ENCODE peak calls at places on chromosomes 4 and X, in nine cellular contexts. R is brain microvascular endothelial cell; J is dorsolateral prefrontal cortex; V is GM12878; W is thyroid gland; D is IMR-90; O is MM.1S; X is suprapubic skin; K is effector memory CD4-positive, alpha-beta T cell. H is an unnamed sample.

GRCh38 chrX:2642146-2642545 is 48.9 kb upstream of the CD99 start:
- DNase-seq in R (no peak), J (no peak), V (no peak), W (no peak), D (no peak), O (no peak), X (no peak), K (no peak), H (no peak)

GRCh38 chrX:74450803-74451449 is 29.6 kb downstream of the SLC16A2 start:
- DNase-seq in R (peak; percentile 80), J (no peak), V (no peak), W (no peak), D (peak; percentile 94), O (no peak), X (no peak), K (no peak), H (no peak)

GRCh38 chrX:134933911-134934310 is 56.9 kb upstream of the SMIM10 start:
- DNase-seq in R (no peak), J (no peak), V (no peak), W (no peak), D (no peak), O (no peak), X (no peak), K (no peak), H (no peak)

GRCh38 chr4:8477095-8477635 is 36.6 kb downstream of the TRMT44 start:
- DNase-seq in R (no peak), J (no peak), V (no peak), W (no peak), D (no peak), O (no peak), X (no peak), K (no peak), H (no peak)

GRCh38 chr4:7034262-7035081 is 8.7 kb upstream of the TADA2B start:
- DNase-seq in R (peak; percentile 58), J (no peak), V (no peak), W (no peak), D (peak; percentile 67), O (no peak), X (no peak), K (no peak), H (no peak)

GRCh38 chr4:154559141-154559841 is 3.5 kb upstream of the FGB start:
- DNase-seq in R (peak; percentile 75), J (no peak), V (no peak), W (no peak), D (peak; percentile 65), O (peak; percentile 37), X (no peak), K (no peak), H (peak; percentile 41)

GRCh38 chrX:16666541-16666940 is 16.6 kb downstream of the S100G start:
- DNase-seq in R (peak; percentile 66), J (no peak), V (no peak), W (no peak), D (peak; percentile 61), O (no peak), X (no peak), K (no peak), H (no peak)

GRCh38 chr4:26821677-26822503 is 38.8 kb upstream of the STIM2 start:
- DNase-seq in R (no peak), J (no peak), V (no peak), W (no peak), D (peak; percentile 20), O (no peak), X (no peak), K (no peak), H (no peak)

GRCh38 chrX:2581296-2581695 is 80.5 kb upstream of the DHRSX start:
- DNase-seq in R (no peak), J (no peak), V (no peak), W (no peak), D (no peak), O (no peak), X (no peak), K (no peak), H (no peak)

GRCh38 chrX:40877869-40878268 is 142.5 kb upstream of the MED14 start:
- DNase-seq in R (no peak), J (no peak), V (no peak), W (no peak), D (peak; percentile 39), O (peak; percentile 20), X (no peak), K (no peak), H (peak; percentile 38)

GRCh38 chrX:124274438-124275166 is 57.9 kb upstream of the TEX13D start:
- DNase-seq in R (no peak), J (no peak), V (no peak), W (no peak), D (no peak), O (no peak), X (no peak), K (no peak), H (no peak)

GRCh38 chr4:115711575-115711974 is 598.2 kb upstream of the NDST4 start:
- DNase-seq in R (no peak), J (no peak), V (no peak), W (no peak), D (no peak), O (peak; percentile 10), X (no peak), K (no peak), H (no peak)

GRCh38 chr4:156516698-156517097 is 454.9 kb downstream of the PDGFC start:
- DNase-seq in R (no peak), J (no peak), V (no peak), W (no peak), D (peak; percentile 50), O (no peak), X (no peak), K (no peak), H (no peak)

GRCh38 chr4:147828361-147828760 is 96.5 kb downstream of the ARHGAP10 start:
- DNase-seq in R (no peak), J (no peak), V (no peak), W (no peak), D (peak; percentile 56), O (no peak), X (no peak), K (no peak), H (no peak)

GRCh38 chr4:128461300-128462103 is 173.9 kb upstream of the PGRMC2 start:
- DNase-seq in R (peak; percentile 91), J (no peak), V (no peak), W (peak; percentile 18), D (peak; percentile 88), O (no peak), X (no peak), K (no peak), H (no peak)

GRCh38 chr4:118154643-118155042 is 120.4 kb downstream of the NDST3 start:
- DNase-seq in R (peak; percentile 77), J (no peak), V (no peak), W (no peak), D (peak; percentile 63), O (no peak), X (no peak), K (no peak), H (no peak)

GRCh38 chr4:85370400-85371032 is 104.4 kb upstream of the ARHGAP24 start:
- DNase-seq in R (peak; percentile 53), J (peak; percentile 32), V (peak; percentile 11), W (peak; percentile 10), D (peak; percentile 18), O (peak; percentile 34), X (no peak), K (no peak), H (no peak)

GRCh38 chr4:111228874-111229273 is 606.0 kb upstream of the PITX2 start:
- DNase-seq in R (no peak), J (no peak), V (no peak), W (no peak), D (peak; percentile 75), O (no peak), X (no peak), K (no peak), H (no peak)

GRCh38 chrX:110992611-110993010 is 103.4 kb upstream of the PAK3 start:
- DNase-seq in R (peak; percentile 1), J (no peak), V (no peak), W (peak; percentile 7), D (peak; percentile 13), O (peak; percentile 17), X (no peak), K (peak; percentile 3), H (no peak)

GRCh38 chrX:5936438-5936837 is 292.2 kb downstream of the NLGN4X start:
- DNase-seq in R (no peak), J (no peak), V (no peak), W (no peak), D (no peak), O (no peak), X (no peak), K (no peak), H (no peak)
- H3K27ac ChIP-seq in R (no peak overlapping the region), J (no peak overlapping the region), V (no peak overlapping the region), W (no peak overlapping the region), D (no peak overlapping the region), O (no peak overlapping the region), X (no peak overlapping the region), K (no peak overlapping the region), H (no peak overlapping the region)

DNA sequence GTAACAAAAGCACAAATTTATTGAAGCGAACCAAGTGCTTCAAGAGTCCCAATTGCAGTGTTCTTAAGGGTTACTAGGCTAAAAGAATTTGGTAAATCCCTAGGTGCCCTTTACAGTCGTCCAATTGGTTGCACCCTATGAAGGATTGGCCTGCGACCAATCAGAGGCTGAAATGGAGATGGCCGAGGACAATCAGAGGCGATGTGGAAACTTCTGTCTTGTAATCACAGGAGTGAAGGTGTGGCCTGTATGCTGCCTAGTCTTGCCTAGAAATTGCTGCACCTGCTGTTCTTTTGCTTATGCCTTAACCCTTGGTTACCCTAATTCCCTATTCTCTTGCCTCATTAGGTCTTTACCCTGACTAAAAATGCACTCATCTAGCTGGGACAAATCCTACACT is 1.1 kb upstream of the DCK start:
- DNase-seq in R (no peak), J (no peak), V (no peak), W (peak; percentile 84), D (no peak), O (no peak), X (no peak), K (no peak), H (no peak)
- H3K27ac ChIP-seq in R (no peak overlapping the region), J (no peak overlapping the region), V (peak overlapping the region; percentile 82), W (peak overlapping the region; percentile 82), D (no peak overlapping the region), O (peak overlapping the region; percentile 55), X (peak overlapping the region; percentile 90), K (no peak overlapping the region), H (peak overlapping the region; percentile 84)

GRCh38 chrX:119755981-119756533 is 2.3 kb upstream of the SOWAHD start:
- DNase-seq in R (no peak), J (no peak), V (peak; percentile 85), W (no peak), D (peak; percentile 73), O (peak; percentile 91), X (no peak), K (peak; percentile 26), H (peak; percentile 6)
- H3K27ac ChIP-seq in R (no peak overlapping the region), J (no peak overlapping the region), V (peak overlapping the region; percentile 93), W (no peak overlapping the region), D (peak overlapping the region; percentile 56), O (peak overlapping the region; percentile 99), X (no peak overlapping the region), K (peak overlapping the region; percentile 61), H (peak overlapping the region; percentile 74)

DNA sequence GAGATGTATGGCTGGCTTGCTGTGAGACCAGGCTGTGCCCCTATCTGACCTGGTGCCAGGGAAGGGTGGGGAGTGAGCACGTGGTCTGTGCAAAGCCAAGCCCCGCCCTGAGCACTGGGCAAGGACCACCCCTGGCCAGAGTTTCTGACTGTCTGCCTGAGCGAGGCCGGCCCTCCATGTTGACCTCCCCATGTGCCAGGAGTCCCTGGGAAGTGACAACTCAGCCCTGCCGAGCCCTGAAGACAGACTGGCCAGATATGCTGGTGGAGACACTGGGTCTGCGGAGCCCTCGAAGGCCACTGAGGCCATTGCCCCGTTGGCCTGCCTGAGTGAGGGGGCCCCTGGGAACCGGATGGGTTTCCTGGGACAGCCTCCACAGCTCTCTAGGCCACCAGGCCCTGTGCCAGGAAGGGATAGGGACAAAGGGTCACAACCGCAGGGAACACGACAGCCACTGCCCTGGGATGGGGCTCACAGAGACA is 7.1 kb upstream of the BGN start:
- DNase-seq in R (no peak), J (no peak), V (no peak), W (no peak), D (no peak), O (no peak), X (no peak), K (no peak), H (no peak)
- H3K27ac ChIP-seq in R (peak overlapping the region; percentile 64), J (no peak overlapping the region), V (no peak overlapping the region), W (no peak overlapping the region), D (peak overlapping the region; percentile 87), O (no peak overlapping the region), X (no peak overlapping the region), K (no peak overlapping the region), H (no peak overlapping the region)

H was measured in CD4-positive, CD25-positive, alpha-beta regulatory T cell.